ENCODE peak calls at places on chromosomes 2 and 18, in six cellular contexts. R, H, Y, P, S and O are unnamed samples.

GRCh38 chr18:76442413-76443171 is 52.5 kb downstream of the ZNF516 start:
- DNase-seq in R (no peak), H (no peak), Y (no peak), P (no peak), S (no peak), O (no peak)

GRCh38 chr2:30265441-30266015 is 34.2 kb downstream of the LBH start:
- DNase-seq in R (no peak), H (no peak), Y (no peak), P (no peak), S (no peak), O (no peak)

GRCh38 chr2:62001431-62001830 is 96.0 kb downstream of the COMMD1 start:
- DNase-seq in R (no peak), H (no peak), Y (no peak), P (no peak), S (no peak), O (no peak)

GRCh38 chr18:7803956-7804469 is 236.9 kb downstream of the PTPRM start:
- DNase-seq in R (no peak), H (no peak), Y (no peak), P (peak; percentile 71), S (no peak), O (no peak)

GRCh38 chr2:216698895-216699294 is 3.5 kb upstream of the IGFBP5 start:
- DNase-seq in R (peak; percentile 50), H (no peak), Y (no peak), P (peak; percentile 61), S (no peak), O (no peak)

GRCh38 chr18:78273876-78274275 is 705.7 kb upstream of the SALL3 start:
- DNase-seq in R (no peak), H (no peak), Y (no peak), P (no peak), S (no peak), O (no peak)

GRCh38 chr2:47905454-47906260 is 641 bp downstream of the FBXO11 start:
- DNase-seq in R (peak; percentile 50), H (no peak), Y (peak; percentile 24), P (no peak), S (no peak), O (peak; percentile 26)

GRCh38 chr18:2534906-2535305 is 36.4 kb downstream of the METTL4 start:
- DNase-seq in R (no peak), H (no peak), Y (no peak), P (no peak), S (no peak), O (no peak)

GRCh38 chr2:236892721-236893120 is 193.0 kb upstream of the COPS8 start:
- DNase-seq in R (no peak), H (no peak), Y (no peak), P (no peak), S (no peak), O (no peak)

GRCh38 chr2:12404497-12404896 is 312.2 kb upstream of the TRIB2 start:
- DNase-seq in R (no peak), H (no peak), Y (no peak), P (no peak), S (no peak), O (no peak)

GRCh38 chr18:55401638-55402191 is 186.3 kb downstream of the TCF4 start:
- DNase-seq in R (no peak), H (no peak), Y (no peak), P (peak; percentile 2), S (no peak), O (no peak)

GRCh38 chr18:77004555-77005380 is 127.8 kb downstream of the MBP start:
- DNase-seq in R (no peak), H (no peak), Y (no peak), P (no peak), S (no peak), O (no peak)

GRCh38 chr2:85419009-85419711 is 646 bp downstream of the SH2D6 start:
- DNase-seq in R (peak; percentile 41), H (no peak), Y (no peak), P (peak; percentile 74), S (no peak), O (no peak)

GRCh38 chr18:49980869-49981268 is 167.5 kb upstream of the ACAA2 start:
- DNase-seq in R (no peak), H (no peak), Y (no peak), P (no peak), S (no peak), O (no peak)

GRCh38 chr2:68167186-68167585 is 9.5 kb downstream of the PNO1 start:
- DNase-seq in R (no peak), H (no peak), Y (no peak), P (no peak), S (no peak), O (no peak)

GRCh38 chr2:196206804-196207203 is 35.4 kb upstream of the STK17B start:
- DNase-seq in R (no peak), H (no peak), Y (no peak), P (no peak), S (no peak), O (no peak)

GRCh38 chr2:121902171-121902591 is 146.7 kb downstream of the TSN start:
- DNase-seq in R (peak; percentile 65), H (no peak), Y (no peak), P (no peak), S (no peak), O (no peak)

GRCh38 chr18:55737781-55738468 is 149.9 kb upstream of the TCF4 start:
- DNase-seq in R (no peak), H (no peak), Y (no peak), P (no peak), S (no peak), O (no peak)

GRCh38 chr2:212970132-212970531 is 181.3 kb downstream of the IKZF2 start:
- DNase-seq in R (no peak), H (no peak), Y (no peak), P (no peak), S (no peak), O (no peak)

DNA sequence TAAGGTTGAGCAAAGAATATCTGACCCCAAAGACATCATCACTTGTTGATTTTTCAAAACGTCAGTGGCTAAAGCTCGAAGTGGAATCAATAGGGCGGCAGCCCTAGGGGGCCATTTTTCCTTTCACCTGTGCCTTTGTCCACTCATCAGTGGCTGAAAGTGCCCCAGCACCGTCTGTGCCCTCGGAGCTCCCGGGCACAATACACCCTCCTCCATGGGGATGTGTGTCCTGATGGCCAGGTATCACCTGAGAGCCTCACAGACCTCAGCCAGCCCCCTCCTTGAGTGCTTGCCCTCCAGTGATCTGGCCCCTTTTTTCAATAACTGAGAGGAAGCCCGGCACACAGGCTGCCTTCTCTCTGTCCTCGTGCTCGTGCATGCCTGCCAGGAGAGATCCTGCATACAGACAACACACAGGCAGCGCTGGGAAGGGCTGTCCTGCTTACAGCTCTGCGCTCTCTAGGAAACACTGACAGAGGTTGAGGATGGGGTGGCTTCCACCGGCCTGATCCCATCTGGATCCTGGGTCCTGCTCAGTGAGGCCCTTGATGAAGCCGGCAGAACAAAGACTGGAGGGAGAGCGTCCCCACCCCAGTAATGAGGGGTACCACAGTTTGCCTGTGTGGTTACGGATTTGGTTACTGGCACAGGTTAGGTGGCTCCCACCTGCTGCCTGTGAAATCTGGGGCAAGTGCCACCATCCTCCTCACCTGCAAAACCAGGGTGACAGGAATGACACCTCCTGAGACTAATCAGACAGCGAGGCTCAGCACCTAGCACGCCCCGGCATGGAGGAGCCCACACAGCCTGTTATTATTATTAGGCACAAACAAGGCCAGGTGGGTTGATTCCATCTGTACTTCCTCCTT is 197.5 kb upstream of the RAB6C start:
- DNase-seq in R (no peak), H (no peak), Y (no peak), P (no peak), S (no peak), O (no peak)
- TF ChIP-seq POLR2AphosphoS5 in R (no peak), H (no peak), Y (no peak), P (no peak), S (no peak), O (no peak)

DNA sequence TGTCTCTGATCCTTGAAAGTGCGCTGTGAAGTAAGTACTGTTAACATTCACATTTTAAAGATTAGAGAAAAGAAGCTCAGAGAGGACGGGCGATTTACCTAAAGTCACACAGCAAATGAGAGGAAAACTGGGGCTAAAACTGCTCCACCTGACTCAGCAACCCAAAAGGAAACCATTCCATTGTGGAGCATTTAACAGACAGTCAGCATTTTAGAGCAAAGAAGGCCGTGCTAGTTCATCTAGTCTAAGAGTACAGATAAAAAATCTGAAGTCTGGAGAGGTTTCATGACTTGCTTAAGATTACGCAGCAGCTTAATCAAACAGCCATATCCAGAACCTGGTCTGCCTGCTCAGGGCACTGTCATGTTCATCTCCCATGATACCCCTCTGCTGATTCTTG is 19.9 kb upstream of the KCNF1 start:
- DNase-seq in R (no peak), H (no peak), Y (no peak), P (no peak), S (no peak), O (no peak)
- TF ChIP-seq POLR2A in R (no peak), H (no peak), Y (no peak), P (no peak), S (no peak), O (no peak)

GRCh38 chr18:32598144-32598543 is 127.5 kb upstream of the GAREM1 start:
- DNase-seq in R (no peak), H (no peak), Y (no peak), P (no peak), S (no peak), O (no peak)
- TF ChIP-seq TAF1 in R (no peak), H (no peak), Y (no peak), P (no peak), S (no peak), O (no peak)

GRCh38 chr2:186573528-186573927 is 16.3 kb upstream of the ITGAV start:
- DNase-seq in R (no peak), H (no peak), Y (no peak), P (no peak), S (no peak), O (no peak)

GRCh38 chr2:186576614-186577013 is 13.2 kb upstream of the ITGAV start:
- DNase-seq in R (no peak), H (no peak), Y (no peak), P (no peak), S (no peak), O (no peak)

GRCh38 chr2:186575856-186576255 is 14.0 kb upstream of the ITGAV start:
- DNase-seq in R (no peak), H (no peak), Y (no peak), P (no peak), S (no peak), O (no peak)

GRCh38 chr2:186572705-186573104 is 17.2 kb upstream of the ITGAV start:
- DNase-seq in R (no peak), H (no peak), Y (no peak), P (no peak), S (no peak), O (no peak)

GRCh38 chr2:186575302-186575701 is 14.6 kb upstream of the ITGAV start:
- DNase-seq in R (peak; percentile 87), H (no peak), Y (no peak), P (peak; percentile 94), S (no peak), O (no peak)
- TF ChIP-seq POLR2AphosphoS5 in R (no peak), H (no peak), Y (no peak), P (no peak), S (no peak), O (no peak)

DNA sequence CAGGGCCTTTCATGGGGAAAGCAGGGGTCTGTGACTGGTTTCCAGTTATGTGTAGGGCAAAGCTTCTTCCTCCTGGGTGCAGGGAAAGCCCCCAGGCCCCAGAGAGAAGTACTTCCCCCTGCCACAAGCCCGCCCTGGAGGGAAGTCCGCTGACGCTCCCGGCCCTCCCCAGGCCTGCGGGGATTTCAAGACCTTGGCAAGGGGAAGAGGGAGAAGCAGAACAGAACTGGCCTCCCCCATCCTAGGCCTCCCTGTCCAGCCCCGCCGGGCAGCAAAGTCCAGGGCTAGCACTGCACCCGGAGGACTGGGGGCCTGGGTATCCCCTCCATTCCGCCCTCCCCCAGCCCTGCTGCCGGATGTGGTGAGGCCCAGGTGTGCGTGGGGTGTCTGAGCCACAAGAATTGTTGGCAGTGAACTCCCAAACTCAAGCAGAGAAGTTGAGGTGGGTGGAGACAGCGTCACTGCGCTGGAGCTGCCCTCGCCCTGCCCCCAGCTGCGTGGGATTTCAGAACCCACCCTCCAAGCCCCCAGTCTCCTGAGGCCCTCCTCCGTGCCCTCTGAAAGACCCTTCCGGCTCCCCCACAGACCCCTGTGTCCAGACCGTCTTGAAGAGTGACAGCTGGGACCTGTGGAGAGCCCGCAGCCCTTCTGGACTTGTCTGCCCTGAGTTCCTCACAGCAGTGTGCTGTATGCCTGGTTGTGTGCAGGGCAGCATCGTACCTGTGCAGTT is 1.1 kb upstream of the DUSP2 start:
- DNase-seq in R (peak; percentile 35), H (no peak), Y (peak; percentile 83), P (no peak), S (peak; percentile 70), O (peak; percentile 87)
- TF ChIP-seq POLR2A in R (no peak), H (no peak), Y (peak; percentile 74), P (no peak), S (no peak), O (peak; percentile 73)